ENCODE peak calls at places on chromosomes 2 and 18, in five cellular contexts. One of them, this sample, is unnamed.

GRCh38 chr2:120108049-120108448 is 95.2 kb downstream of the EPB41L5 start:
- DNase-seq in retinal pigment epithelial cell: peak; percentile 39
- DNase-seq in WTC11: no peak
- DNase-seq in AG09309: peak; percentile 34
- DNase-seq in transverse colon: peak; percentile 34
- DNase-seq in this sample: peak; percentile 17

GRCh38 chr2:181058378-181059269 is 78.2 kb downstream of the UBE2E3 start:
- DNase-seq in AG09309: no peak
- DNase-seq in transverse colon: peak; percentile 15
- DNase-seq in WTC11: peak; percentile 17
- DNase-seq in retinal pigment epithelial cell: no peak
- DNase-seq in this sample: no peak

GRCh38 chr18:3877678-3878077 is 427.7 kb downstream of the TGIF1 start:
- DNase-seq in WTC11: no peak
- DNase-seq in transverse colon: no peak
- DNase-seq in AG09309: no peak
- DNase-seq in retinal pigment epithelial cell: no peak
- DNase-seq in this sample: no peak

GRCh38 chr2:73999881-74000597 is 15.3 kb downstream of the TET3 start:
- DNase-seq in retinal pigment epithelial cell: no peak
- DNase-seq in AG09309: no peak
- DNase-seq in WTC11: no peak
- DNase-seq in transverse colon: peak; percentile 44
- DNase-seq in this sample: no peak

GRCh38 chr2:3823748-3824147 is 120.4 kb downstream of the DCDC2C start:
- DNase-seq in AG09309: no peak
- DNase-seq in retinal pigment epithelial cell: no peak
- DNase-seq in WTC11: no peak
- DNase-seq in transverse colon: no peak
- DNase-seq in this sample: no peak

GRCh38 chr2:145764631-145765030 is 1244.7 kb upstream of the ZEB2 start:
- DNase-seq in transverse colon: no peak
- DNase-seq in WTC11: no peak
- DNase-seq in retinal pigment epithelial cell: peak; percentile 66
- DNase-seq in AG09309: no peak
- DNase-seq in this sample: no peak

GRCh38 chr18:56747857-56748256 is 96.7 kb downstream of the WDR7 start:
- DNase-seq in retinal pigment epithelial cell: no peak
- DNase-seq in transverse colon: no peak
- DNase-seq in AG09309: no peak
- DNase-seq in WTC11: no peak
- DNase-seq in this sample: no peak

GRCh38 chr2:96470636-96471035 is 34.5 kb downstream of the NEURL3 start:
- DNase-seq in transverse colon: peak; percentile 59
- DNase-seq in retinal pigment epithelial cell: no peak
- DNase-seq in AG09309: no peak
- DNase-seq in WTC11: peak; percentile 91
- DNase-seq in this sample: no peak

GRCh38 chr2:98253461-98254073 is 92.7 kb upstream of the CNGA3 start:
- DNase-seq in retinal pigment epithelial cell: no peak
- DNase-seq in AG09309: no peak
- DNase-seq in WTC11: no peak
- DNase-seq in transverse colon: no peak
- DNase-seq in this sample: no peak

GRCh38 chr18:36281941-36282340 is 15.6 kb upstream of the FHOD3 start:
- DNase-seq in retinal pigment epithelial cell: no peak
- DNase-seq in transverse colon: no peak
- DNase-seq in WTC11: no peak
- DNase-seq in AG09309: no peak
- DNase-seq in this sample: no peak

GRCh38 chr18:36287653-36288052 is 9.9 kb upstream of the FHOD3 start:
- DNase-seq in transverse colon: no peak
- DNase-seq in WTC11: no peak
- DNase-seq in AG09309: no peak
- DNase-seq in retinal pigment epithelial cell: no peak
- DNase-seq in this sample: no peak

GRCh38 chr18:36283448-36283847 is 14.1 kb upstream of the FHOD3 start:
- DNase-seq in AG09309: no peak
- DNase-seq in retinal pigment epithelial cell: no peak
- DNase-seq in transverse colon: no peak
- DNase-seq in WTC11: no peak
- DNase-seq in this sample: no peak

GRCh38 chr18:36284268-36284667 is 13.2 kb upstream of the FHOD3 start:
- DNase-seq in AG09309: no peak
- DNase-seq in transverse colon: no peak
- DNase-seq in WTC11: no peak
- DNase-seq in retinal pigment epithelial cell: no peak
- DNase-seq in this sample: no peak

DNA sequence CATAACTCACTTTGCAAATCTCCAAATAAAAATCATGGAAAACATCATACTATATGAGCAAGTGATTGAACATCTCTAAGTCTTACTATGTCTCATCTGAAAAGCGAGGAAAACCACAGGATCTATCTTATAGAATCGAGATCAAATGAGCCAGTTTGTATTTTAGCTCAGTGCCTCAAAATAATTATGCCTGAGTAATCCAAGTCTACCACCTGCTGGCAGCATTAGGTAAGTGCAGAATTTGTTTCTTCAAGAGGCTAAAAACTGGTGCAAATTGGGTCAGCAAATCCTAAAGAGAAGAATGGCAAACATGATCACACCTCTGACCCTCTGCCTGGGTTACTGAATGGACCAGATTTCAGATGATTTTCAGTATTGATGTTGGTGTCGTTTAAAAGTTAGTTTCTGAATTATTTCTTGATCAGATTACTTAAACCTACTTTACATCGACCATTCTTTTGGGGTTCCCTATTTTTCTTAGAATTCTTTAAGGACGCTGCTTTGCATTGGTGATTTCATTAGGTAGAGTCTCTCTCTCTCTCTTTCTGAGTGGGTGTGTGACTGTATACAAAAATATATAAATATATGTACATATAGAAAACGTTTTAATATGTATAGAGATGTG is 12.7 kb upstream of the FHOD3 start:
- DNase-seq in AG09309: no peak
- DNase-seq in retinal pigment epithelial cell: no peak
- DNase-seq in transverse colon: peak; percentile 37
- DNase-seq in WTC11: peak; percentile 28
- DNase-seq in this sample: no peak
- TF ChIP-seq CTCF in AG09309: peak; percentile 80
- TF ChIP-seq CTCF in retinal pigment epithelial cell: peak; percentile 85
- TF ChIP-seq CTCF in transverse colon: peak; percentile 91
- TF ChIP-seq CTCF in WTC11: peak; percentile 61
- TF ChIP-seq CTCF in this sample: peak; percentile 72

GRCh38 chr2:198127627-198128026 is 323.2 kb downstream of the PLCL1 start:
- DNase-seq in retinal pigment epithelial cell: peak; percentile 27
- DNase-seq in WTC11: peak; percentile 33
- DNase-seq in transverse colon: peak; percentile 17
- DNase-seq in AG09309: peak; percentile 53
- DNase-seq in this sample: no peak
- TF ChIP-seq CTCF in retinal pigment epithelial cell: peak; percentile 69
- TF ChIP-seq CTCF in WTC11: peak; percentile 54
- TF ChIP-seq CTCF in transverse colon: peak; percentile 50
- TF ChIP-seq CTCF in AG09309: peak; percentile 78
- TF ChIP-seq CTCF in this sample: peak; percentile 64

DNA sequence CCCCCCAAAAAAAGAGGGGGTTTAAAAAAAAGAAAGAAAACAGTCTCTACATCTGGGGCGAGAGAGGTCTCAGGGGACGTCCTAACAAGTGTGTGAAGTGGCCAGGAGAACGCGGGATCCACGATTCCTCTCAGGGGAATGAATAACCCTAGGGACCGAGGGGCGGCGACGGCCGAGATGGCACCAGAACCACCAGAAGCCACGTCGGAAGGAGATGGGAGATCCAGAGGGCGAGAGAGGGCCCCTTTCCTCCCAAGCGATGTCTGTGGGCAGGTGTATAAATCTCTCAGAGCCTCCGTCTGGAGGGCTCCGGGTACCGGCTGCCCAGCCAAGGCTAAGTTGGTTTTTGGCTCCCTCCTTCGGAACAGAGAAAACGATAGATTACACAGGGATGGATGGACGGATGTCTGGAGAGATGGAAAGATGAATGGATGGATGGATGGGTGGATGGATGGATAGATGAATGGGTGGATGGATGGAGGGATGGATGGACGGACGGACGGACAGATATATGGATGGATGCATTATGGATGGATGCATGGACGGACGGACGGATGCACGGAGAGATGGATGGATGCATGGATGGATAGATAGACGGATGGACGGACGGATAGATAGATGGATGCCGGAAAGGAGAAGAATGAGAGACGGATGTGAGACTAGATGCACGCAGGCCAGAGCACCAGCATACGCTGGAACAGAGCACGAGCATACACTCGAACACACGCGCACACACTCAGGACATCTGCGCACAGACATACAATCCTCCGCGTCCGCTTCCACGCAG is 1.6 kb downstream of the EPHA4 start:
- DNase-seq in transverse colon: peak; percentile 18
- DNase-seq in WTC11: peak; percentile 23
- DNase-seq in retinal pigment epithelial cell: no peak
- DNase-seq in AG09309: no peak
- DNase-seq in this sample: no peak
- TF ChIP-seq CTCF in transverse colon: no peak
- TF ChIP-seq CTCF in WTC11: no peak
- TF ChIP-seq CTCF in retinal pigment epithelial cell: peak; percentile 35
- TF ChIP-seq CTCF in AG09309: peak; percentile 22
- TF ChIP-seq CTCF in this sample: peak; percentile 21

GRCh38 chr2:204264068-204264693 is 281.1 kb upstream of the PARD3B start:
- DNase-seq in retinal pigment epithelial cell: no peak
- DNase-seq in WTC11: no peak
- DNase-seq in AG09309: no peak
- DNase-seq in transverse colon: no peak
- DNase-seq in this sample: no peak

GRCh38 chr2:204261776-204262175 is 283.5 kb upstream of the PARD3B start:
- DNase-seq in AG09309: no peak
- DNase-seq in WTC11: no peak
- DNase-seq in retinal pigment epithelial cell: no peak
- DNase-seq in transverse colon: no peak
- DNase-seq in this sample: no peak

GRCh38 chr2:204258900-204259299 is 286.4 kb upstream of the PARD3B start:
- DNase-seq in WTC11: no peak
- DNase-seq in transverse colon: no peak
- DNase-seq in retinal pigment epithelial cell: no peak
- DNase-seq in AG09309: no peak
- DNase-seq in this sample: no peak

GRCh38 chr2:204260906-204261305 is 284.4 kb upstream of the PARD3B start:
- DNase-seq in transverse colon: no peak
- DNase-seq in WTC11: no peak
- DNase-seq in AG09309: no peak
- DNase-seq in retinal pigment epithelial cell: no peak
- DNase-seq in this sample: no peak

GRCh38 chr2:204260162-204260877 is 285.0 kb upstream of the PARD3B start:
- DNase-seq in AG09309: peak; percentile 44
- DNase-seq in WTC11: peak; percentile 82
- DNase-seq in transverse colon: peak; percentile 48
- DNase-seq in retinal pigment epithelial cell: no peak
- DNase-seq in this sample: peak; percentile 21
- TF ChIP-seq CTCF in AG09309: peak; percentile 80
- TF ChIP-seq CTCF in WTC11: peak; percentile 51
- TF ChIP-seq CTCF in transverse colon: peak; percentile 80
- TF ChIP-seq CTCF in retinal pigment epithelial cell: peak; percentile 75
- TF ChIP-seq CTCF in this sample: peak; percentile 59

DNA sequence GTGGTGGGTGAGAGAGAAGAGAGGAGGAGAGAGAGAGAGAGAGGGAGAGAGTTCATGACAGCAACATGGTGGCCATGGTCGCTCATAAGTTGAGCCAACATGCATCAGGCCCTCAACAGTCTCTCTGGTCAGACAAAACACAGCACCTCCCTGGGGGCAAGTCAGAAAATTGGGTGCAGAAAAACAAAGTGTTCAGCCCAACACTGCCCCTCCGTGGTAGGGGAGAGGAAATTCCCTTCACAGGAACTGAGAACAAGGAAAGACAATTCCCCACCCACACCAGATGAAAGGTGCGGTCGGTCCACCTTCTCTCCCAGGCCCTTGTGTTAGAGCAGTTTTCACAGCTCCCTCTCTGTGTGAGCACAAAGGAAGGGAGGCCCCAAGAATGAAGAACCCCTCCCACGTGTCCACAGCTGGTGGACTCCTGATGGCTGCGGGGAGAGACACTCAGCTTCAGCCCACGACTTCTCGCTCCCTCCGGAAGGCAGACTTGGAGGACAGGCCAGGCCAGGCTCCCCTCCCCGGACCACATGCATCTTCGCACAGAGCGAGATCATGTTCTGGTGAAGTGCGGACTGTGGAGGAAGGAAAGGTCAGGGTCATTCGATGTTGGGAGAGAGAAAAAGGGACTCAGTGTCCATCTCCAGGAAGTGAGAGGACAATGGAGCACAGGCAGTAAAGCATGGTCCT is 181.7 kb downstream of the ANAPC1 start:
- DNase-seq in retinal pigment epithelial cell: no peak
- DNase-seq in WTC11: peak; percentile 75
- DNase-seq in AG09309: no peak
- DNase-seq in transverse colon: peak; percentile 67
- DNase-seq in this sample: no peak
- TF ChIP-seq CTCF in retinal pigment epithelial cell: peak; percentile 77
- TF ChIP-seq CTCF in WTC11: peak; percentile 59
- TF ChIP-seq CTCF in AG09309: peak; percentile 71
- TF ChIP-seq CTCF in transverse colon: peak; percentile 69
- TF ChIP-seq CTCF in this sample: peak; percentile 55

GRCh38 chr2:126863336-126864015 is 35.2 kb upstream of the TEX51 start:
- DNase-seq in retinal pigment epithelial cell: no peak
- DNase-seq in transverse colon: no peak
- DNase-seq in AG09309: no peak
- DNase-seq in WTC11: no peak
- DNase-seq in this sample: no peak

GRCh38 chr2:126860395-126860794 is 38.3 kb upstream of the TEX51 start:
- DNase-seq in WTC11: no peak
- DNase-seq in AG09309: no peak
- DNase-seq in retinal pigment epithelial cell: no peak
- DNase-seq in transverse colon: no peak
- DNase-seq in this sample: no peak

GRCh38 chr2:126866451-126866850 is 32.2 kb upstream of the TEX51 start:
- DNase-seq in transverse colon: no peak
- DNase-seq in WTC11: no peak
- DNase-seq in retinal pigment epithelial cell: no peak
- DNase-seq in AG09309: no peak
- DNase-seq in this sample: no peak

GRCh38 chr2:126862730-126863129 is 36.0 kb upstream of the TEX51 start:
- DNase-seq in retinal pigment epithelial cell: no peak
- DNase-seq in transverse colon: no peak
- DNase-seq in WTC11: no peak
- DNase-seq in AG09309: no peak
- DNase-seq in this sample: no peak

DNA sequence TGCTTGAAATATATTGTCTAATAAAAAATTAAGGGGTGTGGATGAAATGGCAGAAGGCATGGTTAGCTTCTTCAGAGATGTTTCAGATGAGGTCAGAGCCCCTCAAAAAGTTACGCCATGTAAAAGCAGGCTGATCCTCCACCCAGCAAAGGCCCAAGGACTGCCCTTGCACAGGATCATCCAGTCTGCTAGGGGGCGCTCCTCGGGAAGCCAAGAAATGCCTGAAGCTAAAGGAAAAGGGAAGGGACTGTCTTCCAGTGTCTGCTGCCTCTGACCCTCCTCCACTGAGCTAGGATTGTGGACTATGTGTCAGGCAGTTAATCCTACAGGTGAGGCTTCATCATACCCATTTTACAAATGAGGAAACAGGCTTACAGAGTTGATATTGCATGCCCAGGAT is 33.8 kb upstream of the TEX51 start:
- DNase-seq in transverse colon: no peak
- DNase-seq in WTC11: peak; percentile 62
- DNase-seq in AG09309: no peak
- DNase-seq in retinal pigment epithelial cell: no peak
- DNase-seq in this sample: no peak
- TF ChIP-seq CTCF in transverse colon: no peak
- TF ChIP-seq CTCF in WTC11: no peak
- TF ChIP-seq CTCF in AG09309: peak; percentile 27
- TF ChIP-seq CTCF in retinal pigment epithelial cell: no peak
- TF ChIP-seq CTCF in this sample: no peak

This sample was measured in AG04449.